ENCODE peak calls at places on chromosomes 1 and 21, in seven cellular contexts. O is KG1; W is M059J; C is pulmonary artery endothelial cell; J is HFFc6; Q is Right ventricle myocardium superior; N is stimulated activated naive CD8-positive, alpha-beta T cell treated with anti-CD3 and anti-CD28 coated beads, Interleukin-15, amount 100 ng/mL, for 72 hours. I is an unnamed sample.

GRCh38 chr1:216836316-216836715 is 113.1 kb upstream of the ESRRG start:
- DNase-seq in O (no peak), W (no peak), C (no peak), J (no peak), Q (no peak), N (no peak), I (no peak)

GRCh38 chr21:34336245-34336644 is 27.6 kb upstream of the KCNE2 start:
- DNase-seq in O (no peak), W (no peak), C (no peak), J (no peak), Q (no peak), N (no peak), I (peak; percentile 51)

GRCh38 chr1:207996632-207997031 is 85.7 kb upstream of the CD34 start:
- DNase-seq in O (no peak), W (no peak), C (no peak), J (no peak), Q (no peak), N (no peak), I (no peak)

GRCh38 chr1:25194576-25195020 is 37.7 kb downstream of the SYF2 start:
- DNase-seq in O (no peak), W (peak; percentile 55), C (no peak), J (no peak), Q (no peak), N (no peak), I (no peak)

GRCh38 chr1:70896224-70896623 is 151.4 kb downstream of the PTGER3 start:
- DNase-seq in O (no peak), W (peak; percentile 25), C (no peak), J (no peak), Q (no peak), N (no peak), I (peak; percentile 8)

GRCh38 chr1:214224605-214225354 is 56.2 kb upstream of the SMYD2 start:
- DNase-seq in O (no peak), W (peak; percentile 42), C (no peak), J (peak; percentile 9), Q (no peak), N (no peak), I (peak; percentile 64)

GRCh38 chr1:52836035-52836434 is 6.5 kb upstream of the ZYG11A start:
- DNase-seq in O (no peak), W (no peak), C (no peak), J (no peak), Q (no peak), N (no peak), I (no peak)

GRCh38 chr1:31423418-31423947 is 10.5 kb downstream of the SERINC2 start:
- DNase-seq in O (no peak), W (no peak), C (no peak), J (no peak), Q (no peak), N (no peak), I (no peak)

GRCh38 chr1:204506091-204506968 is 9.9 kb upstream of the MDM4 start:
- DNase-seq in O (peak; percentile 87), W (peak; percentile 93), C (peak; percentile 55), J (peak; percentile 94), Q (peak; percentile 69), N (peak; percentile 84), I (peak; percentile 95)

GRCh38 chr1:188489336-188490112 is 1660.8 kb downstream of the PLA2G4A start:
- DNase-seq in O (no peak), W (peak; percentile 74), C (no peak), J (peak; percentile 44), Q (no peak), N (no peak), I (peak; percentile 1)

GRCh38 chr1:54230507-54231339 is 30.8 kb downstream of the MRPL37 start:
- DNase-seq in O (no peak), W (no peak), C (no peak), J (no peak), Q (no peak), N (no peak), I (no peak)

I was measured in EH.